ENCODE peak calls at places on chromosome 16, in four cellular contexts. B is GM12878, M is H1, R is K562. C is an unnamed sample.

GRCh38 chr16:4946917-4947316 is 10.0 kb upstream of the PPL start:
- DNase-seq in B (no peak), M (no peak), R (no peak), C (no peak)

GRCh38 chr16:67024384-67024896 is 4.5 kb upstream of the CBFB start:
- DNase-seq in B (no peak), M (no peak), R (no peak), C (no peak)

GRCh38 chr16:53664724-53665345 is 38.8 kb downstream of the RPGRIP1L start:
- DNase-seq in B (peak), M (no peak), R (no peak), C (peak)

GRCh38 chr16:19396555-19397011 is 21.1 kb upstream of the TMC5 start:
- DNase-seq in B (no peak), M (no peak), R (no peak), C (no peak)

GRCh38 chr16:47310792-47311211 is 150.1 kb downstream of the ITFG1 start:
- DNase-seq in B (peak), M (no peak), R (no peak), C (no peak)

GRCh38 chr16:86392751-86393150 is 117.6 kb upstream of the FOXF1 start:
- DNase-seq in B (no peak), M (no peak), R (no peak), C (peak)

GRCh38 chr16:70809392-70810060 is 8.6 kb upstream of the VAC14 start:
- DNase-seq in B (no peak), M (no peak), R (no peak), C (no peak)

GRCh38 chr16:84535408-84535807 is 30.9 kb upstream of the MEAK7 start:
- DNase-seq in B (no peak), M (no peak), R (no peak), C (no peak)

GRCh38 chr16:23252310-23252709 is 49.8 kb upstream of the SCNN1B start:
- DNase-seq in B (no peak), M (no peak), R (no peak), C (no peak)

GRCh38 chr16:1890701-1891035 is 18.7 kb upstream of the MEIOB start:
- DNase-seq in B (no peak), M (no peak), R (peak), C (no peak)
- TF ChIP-seq CHD1 in B (no peak), M (no peak), R (no peak), C (no peak)

GRCh38 chr16:17519041-17519440 is 48.3 kb upstream of the XYLT1 start:
- DNase-seq in B (no peak), M (no peak), R (no peak), C (peak)
- TF ChIP-seq CHD1 in B (no peak), M (no peak), R (no peak), C (no peak)

DNA sequence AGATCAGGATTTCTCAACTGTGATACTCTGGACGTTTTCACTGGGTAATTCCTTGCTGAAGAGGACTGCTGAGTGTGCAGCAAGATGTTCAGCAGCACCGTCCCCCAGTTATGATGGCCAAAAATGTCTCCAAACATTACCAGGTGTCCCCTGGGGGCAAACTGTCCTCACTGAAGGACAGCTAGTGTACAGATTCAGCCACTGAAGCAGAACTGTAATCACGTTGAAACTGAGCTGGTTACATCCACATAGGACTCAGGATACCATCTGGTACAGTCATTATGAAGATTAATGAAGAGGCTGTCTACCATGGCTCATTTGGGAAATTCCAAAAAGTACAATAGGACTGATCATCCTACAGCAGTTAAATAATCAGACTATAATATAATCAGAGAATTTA is 43.3 kb upstream of the GINS3 start:
- DNase-seq in B (no peak), M (no peak), R (no peak), C (no peak)
- TF ChIP-seq CHD1 in B (no peak), M (no peak), R (no peak), C (no peak)

DNA sequence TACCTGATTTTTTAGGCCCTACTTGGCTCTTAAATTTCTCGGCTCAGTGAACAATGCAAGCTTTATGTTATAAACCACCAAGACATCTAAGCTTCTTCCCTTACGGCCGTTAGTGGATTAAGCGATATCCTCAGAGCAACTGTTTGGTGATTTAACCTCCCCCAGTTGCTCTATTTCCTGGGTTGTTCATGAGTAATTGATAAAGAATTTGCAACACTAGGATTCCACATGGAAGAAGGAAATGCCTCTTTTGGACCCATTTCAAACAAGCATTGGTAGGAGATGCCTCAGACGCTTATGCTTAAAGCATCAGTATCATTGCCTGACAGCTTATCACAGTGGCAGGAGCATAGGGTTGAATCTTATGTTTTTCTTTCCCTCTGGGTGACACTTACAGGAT is 65.3 kb downstream of the RBFOX1 start:
- DNase-seq in B (no peak), M (no peak), R (no peak), C (no peak)
- TF ChIP-seq CHD1 in B (no peak), M (no peak), R (no peak), C (no peak)

DNA sequence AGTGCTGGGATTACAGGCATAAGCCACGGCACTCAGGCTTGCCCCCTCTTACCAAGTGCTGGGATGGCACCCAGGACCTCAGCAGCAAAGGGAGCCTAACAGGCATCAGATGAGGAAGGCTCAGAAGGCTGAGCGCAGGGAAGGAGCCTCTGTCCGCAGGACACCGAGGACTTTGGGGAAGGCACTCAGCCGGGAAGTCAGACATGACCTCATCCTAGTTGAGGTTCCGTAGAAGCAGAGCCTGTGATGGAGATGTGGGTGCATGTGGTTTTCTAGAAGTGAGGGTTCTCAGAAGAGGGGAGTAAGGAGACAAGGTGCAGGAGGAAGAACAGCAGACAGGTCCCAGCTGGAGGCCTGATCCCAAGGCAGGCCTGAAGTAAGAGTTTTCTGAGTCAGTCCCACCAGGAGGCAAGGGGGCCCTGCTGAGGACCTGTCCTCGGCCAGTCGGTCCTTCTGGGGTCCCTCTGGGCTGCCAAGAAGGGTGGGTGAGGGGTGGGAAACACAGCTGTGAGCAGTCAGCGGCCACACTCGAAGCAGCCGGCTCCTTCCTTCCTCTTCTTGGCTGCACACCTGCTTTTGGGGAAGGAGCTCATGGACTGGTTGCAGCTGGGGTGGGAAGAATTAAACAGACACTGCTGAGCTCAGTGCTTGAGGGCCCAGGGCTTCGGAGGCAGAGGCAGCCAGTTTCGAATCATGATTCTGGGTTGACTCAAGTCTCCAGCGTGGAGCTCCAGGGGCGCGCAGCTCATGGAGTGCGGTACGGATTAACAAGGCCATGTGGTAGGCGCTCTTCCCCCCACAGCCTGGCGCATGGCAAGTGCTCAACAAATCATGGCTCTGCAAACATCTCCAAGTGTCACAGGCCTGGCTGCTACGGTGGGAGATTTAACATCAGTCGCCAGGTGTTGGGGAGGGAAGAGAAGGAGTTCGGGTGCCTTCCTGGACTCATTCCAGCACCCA is 38.9 kb upstream of the SNN start:
- DNase-seq in B (no peak), M (no peak), R (no peak), C (peak)
- TF ChIP-seq CHD1 in B (no peak), M (no peak), R (no peak), C (no peak)

GRCh38 chr16:22162658-22163009 is 328 bp downstream of the SDR42E2 start:
- DNase-seq in B (no peak), M (no peak), R (no peak), C (no peak)

GRCh38 chr16:22161999-22162657 is at the start of gene SDR42E2:
- DNase-seq in B (no peak), M (peak), R (peak), C (no peak)

GRCh38 chr16:22165508-22166285 is 3.4 kb downstream of the SDR42E2 start:
- DNase-seq in B (no peak), M (no peak), R (no peak), C (no peak)

GRCh38 chr16:22163806-22164205 is 1.5 kb downstream of the SDR42E2 start:
- DNase-seq in B (no peak), M (no peak), R (no peak), C (no peak)

DNA sequence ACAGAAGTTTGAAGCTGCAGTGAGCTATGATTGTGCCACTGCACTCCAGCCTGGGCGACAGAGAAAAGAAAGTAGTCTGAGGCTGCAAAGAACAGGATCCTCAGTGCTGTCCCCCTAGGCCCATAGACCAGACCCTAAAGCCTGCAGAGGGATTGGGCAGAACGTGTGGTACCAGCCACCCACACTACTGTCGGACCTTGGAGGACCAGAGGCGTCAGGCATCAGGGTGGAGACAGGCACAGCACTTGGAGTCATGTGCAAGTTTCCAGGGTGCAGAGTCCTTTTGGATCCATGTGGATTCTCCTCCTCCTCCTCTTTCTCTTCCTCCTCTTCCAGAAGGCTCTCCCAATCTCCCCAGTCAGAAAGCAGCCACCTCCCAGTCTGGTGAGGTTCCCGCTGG is 2.2 kb downstream of the SDR42E2 start:
- DNase-seq in B (no peak), M (no peak), R (no peak), C (no peak)
- TF ChIP-seq CHD1 in B (no peak), M (no peak), R (no peak), C (no peak)

DNA sequence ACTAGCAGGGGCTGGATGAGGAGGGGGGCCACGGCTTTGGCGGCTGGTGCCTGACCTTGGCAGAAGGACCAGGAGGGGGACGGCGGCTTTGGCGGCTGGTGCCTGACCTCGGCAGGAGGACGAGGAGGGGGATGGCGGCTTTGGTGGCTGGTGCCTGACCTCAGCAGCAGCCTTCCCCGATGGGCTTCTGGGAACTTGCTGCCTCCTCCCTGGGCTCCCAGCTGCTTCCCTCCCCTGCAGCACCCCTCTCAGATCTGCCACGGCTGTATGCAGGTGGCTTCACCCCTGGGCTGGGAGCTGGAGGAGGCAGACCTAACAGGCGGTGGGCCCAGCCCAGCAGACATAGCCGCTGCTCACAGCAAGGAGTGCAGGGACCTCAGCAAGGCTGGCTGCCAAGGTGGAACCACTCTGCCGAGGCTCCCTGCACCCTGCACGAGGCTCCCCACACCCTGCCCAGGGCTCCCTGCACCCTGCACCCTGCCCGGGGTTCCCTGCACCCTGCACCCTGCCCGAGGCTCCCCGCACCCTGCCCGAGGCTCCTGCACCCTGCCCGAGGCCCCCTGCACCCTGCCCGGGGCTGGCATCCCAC is 38.4 kb upstream of the CBFA2T3 start:
- DNase-seq in B (no peak), M (no peak), R (no peak), C (no peak)
- TF ChIP-seq CHD1 in B (no peak), M (no peak), R (no peak), C (no peak)

GRCh38 chr16:79601092-79601977 is 798 bp upstream of the MAF start:
- DNase-seq in B (no peak), M (no peak), R (no peak), C (no peak)
- TF ChIP-seq CHD1 in B (no peak), M (no peak), R (no peak), C (no peak)

GRCh38 chr16:29916979-29917378 is 9.0 kb downstream of the KCTD13 start:
- DNase-seq in B (no peak), M (no peak), R (no peak), C (no peak)
- TF ChIP-seq CHD1 in B (no peak), M (no peak), R (no peak), C (no peak)

GRCh38 chr16:27239026-27239425 is 29.5 kb downstream of the NSMCE1 start:
- DNase-seq in B (no peak), M (no peak), R (no peak), C (no peak)

GRCh38 chr16:27236635-27237228 is 31.8 kb downstream of the NSMCE1 start:
- DNase-seq in B (no peak), M (no peak), R (no peak), C (no peak)

GRCh38 chr16:27238591-27238990 is 30.0 kb downstream of the NSMCE1 start:
- DNase-seq in B (no peak), M (no peak), R (no peak), C (no peak)

GRCh38 chr16:27237229-27238015 is 31.1 kb downstream of the NSMCE1 start:
- DNase-seq in B (peak), M (no peak), R (no peak), C (no peak)

GRCh38 chr16:27238016-27238587 is 30.5 kb downstream of the NSMCE1 start:
- DNase-seq in B (no peak), M (no peak), R (peak), C (no peak)
- TF ChIP-seq CHD1 in B (no peak), M (no peak), R (no peak), C (no peak)

C was measured in IMR-90.